ENCODE peak calls at places on chromosomes 16 and 17, in six cellular contexts. One of them, this sample, is unnamed.

GRCh38 chr17:54968954-54969400 is 412 bp downstream of the STXBP4 start:
- DNase-seq in GM12891: peak
- DNase-seq in uterus: no peak
- DNase-seq in lower leg skin: no peak
- DNase-seq in ovary: no peak
- DNase-seq in HepG2: peak
- DNase-seq in this sample: no peak

GRCh38 chr17:44065668-44066203 is 735 bp downstream of the LSM12 start:
- DNase-seq in GM12891: no peak
- DNase-seq in uterus: no peak
- DNase-seq in lower leg skin: no peak
- DNase-seq in ovary: no peak
- DNase-seq in HepG2: no peak
- DNase-seq in this sample: peak

GRCh38 chr16:74700206-74701040 is at the start of gene MLKL:
- DNase-seq in GM12891: no peak
- DNase-seq in uterus: peak
- DNase-seq in lower leg skin: peak
- DNase-seq in ovary: no peak
- DNase-seq in HepG2: peak
- DNase-seq in this sample: peak

GRCh38 chr16:53848950-53849349 is 145.0 kb downstream of the FTO start:
- DNase-seq in GM12891: no peak
- DNase-seq in uterus: no peak
- DNase-seq in lower leg skin: no peak
- DNase-seq in ovary: no peak
- DNase-seq in HepG2: no peak
- DNase-seq in this sample: no peak

GRCh38 chr17:70608957-70609356 is 439.6 kb downstream of the KCNJ2 start:
- DNase-seq in GM12891: no peak
- DNase-seq in uterus: no peak
- DNase-seq in lower leg skin: no peak
- DNase-seq in ovary: no peak
- DNase-seq in HepG2: no peak
- DNase-seq in this sample: no peak

GRCh38 chr16:89013692-89014455 is 36.9 kb upstream of the CBFA2T3 start:
- DNase-seq in GM12891: no peak
- DNase-seq in uterus: no peak
- DNase-seq in lower leg skin: no peak
- DNase-seq in ovary: no peak
- DNase-seq in HepG2: no peak
- DNase-seq in this sample: no peak

GRCh38 chr17:62652251-62653001 is 25.0 kb downstream of the MRC2 start:
- DNase-seq in GM12891: no peak
- DNase-seq in uterus: peak
- DNase-seq in lower leg skin: no peak
- DNase-seq in ovary: peak
- DNase-seq in HepG2: no peak
- DNase-seq in this sample: no peak

GRCh38 chr16:81335669-81336068 is 20.9 kb downstream of the GAN start:
- DNase-seq in GM12891: no peak
- DNase-seq in uterus: no peak
- DNase-seq in lower leg skin: no peak
- DNase-seq in ovary: no peak
- DNase-seq in HepG2: no peak
- DNase-seq in this sample: no peak

GRCh38 chr17:3813171-3813570 is 12.2 kb upstream of the ITGAE start:
- DNase-seq in GM12891: no peak
- DNase-seq in uterus: no peak
- DNase-seq in lower leg skin: peak
- DNase-seq in ovary: no peak
- DNase-seq in HepG2: no peak
- DNase-seq in this sample: no peak

GRCh38 chr16:86758932-86759331 is 180.6 kb downstream of the FOXL1 start:
- DNase-seq in GM12891: no peak
- DNase-seq in uterus: no peak
- DNase-seq in lower leg skin: no peak
- DNase-seq in ovary: no peak
- DNase-seq in HepG2: no peak
- DNase-seq in this sample: no peak

GRCh38 chr17:74972107-74972972 is at the start of gene HID1:
- DNase-seq in GM12891: peak
- DNase-seq in uterus: peak
- DNase-seq in lower leg skin: peak
- DNase-seq in ovary: peak
- DNase-seq in HepG2: peak
- DNase-seq in this sample: peak

GRCh38 chr17:80773243-80773991 is 218.2 kb upstream of the CHMP6 start:
- DNase-seq in GM12891: no peak
- DNase-seq in uterus: no peak
- DNase-seq in lower leg skin: no peak
- DNase-seq in ovary: no peak
- DNase-seq in HepG2: no peak
- DNase-seq in this sample: no peak

GRCh38 chr17:44765965-44766364 is 7.2 kb downstream of the ADAM11 start:
- DNase-seq in GM12891: no peak
- DNase-seq in uterus: no peak
- DNase-seq in lower leg skin: no peak
- DNase-seq in ovary: no peak
- DNase-seq in HepG2: no peak
- DNase-seq in this sample: no peak

GRCh38 chr17:61168506-61168905 is 231.1 kb upstream of the TBX2 start:
- DNase-seq in GM12891: no peak
- DNase-seq in uterus: no peak
- DNase-seq in lower leg skin: no peak
- DNase-seq in ovary: no peak
- DNase-seq in HepG2: no peak
- DNase-seq in this sample: no peak

GRCh38 chr16:6615661-6616060 is 717.0 kb upstream of the RBFOX1 start:
- DNase-seq in GM12891: no peak
- DNase-seq in uterus: no peak
- DNase-seq in lower leg skin: no peak
- DNase-seq in ovary: no peak
- DNase-seq in HepG2: no peak
- DNase-seq in this sample: no peak

GRCh38 chr16:88810166-88810867 is 1.4 kb downstream of the APRT start:
- DNase-seq in GM12891: no peak
- DNase-seq in uterus: no peak
- DNase-seq in lower leg skin: no peak
- DNase-seq in ovary: no peak
- DNase-seq in HepG2: no peak
- DNase-seq in this sample: peak

GRCh38 chr17:46720408-46720807 is 98.1 kb downstream of the WNT3 start:
- DNase-seq in GM12891: no peak
- DNase-seq in uterus: no peak
- DNase-seq in lower leg skin: no peak
- DNase-seq in ovary: no peak
- DNase-seq in HepG2: no peak
- DNase-seq in this sample: no peak

GRCh38 chr17:41835214-41835799 is 725 bp downstream of the NT5C3B start:
- DNase-seq in GM12891: no peak
- DNase-seq in uterus: no peak
- DNase-seq in lower leg skin: no peak
- DNase-seq in ovary: no peak
- DNase-seq in HepG2: no peak
- DNase-seq in this sample: no peak

GRCh38 chr16:61900482-61900881 is 135.8 kb downstream of the CDH8 start:
- DNase-seq in GM12891: no peak
- DNase-seq in uterus: no peak
- DNase-seq in lower leg skin: no peak
- DNase-seq in ovary: no peak
- DNase-seq in HepG2: no peak
- DNase-seq in this sample: no peak

GRCh38 chr17:20825539-20825938 is 217.3 kb downstream of the USP22 start:
- DNase-seq in GM12891: no peak
- DNase-seq in uterus: no peak
- DNase-seq in lower leg skin: no peak
- DNase-seq in ovary: no peak
- DNase-seq in HepG2: peak
- DNase-seq in this sample: no peak

GRCh38 chr17:33045236-33045635 is 53.6 kb downstream of the SPACA3 start:
- DNase-seq in GM12891: no peak
- DNase-seq in uterus: no peak
- DNase-seq in lower leg skin: peak
- DNase-seq in ovary: no peak
- DNase-seq in HepG2: no peak
- DNase-seq in this sample: no peak
- TF ChIP-seq POLR2A in GM12891: no peak
- TF ChIP-seq POLR2A in uterus: no peak
- TF ChIP-seq POLR2A in lower leg skin: no peak
- TF ChIP-seq POLR2A in ovary: no peak
- TF ChIP-seq POLR2A in HepG2: no peak
- TF ChIP-seq POLR2A in this sample: no peak

GRCh38 chr16:3880623-3881498 is at the start of gene CREBBP:
- DNase-seq in GM12891: peak
- DNase-seq in uterus: peak
- DNase-seq in lower leg skin: peak
- DNase-seq in ovary: peak
- DNase-seq in HepG2: peak
- DNase-seq in this sample: peak
- TF ChIP-seq POLR2A in GM12891: no peak
- TF ChIP-seq POLR2A in uterus: peak
- TF ChIP-seq POLR2A in lower leg skin: no peak
- TF ChIP-seq POLR2A in ovary: peak
- TF ChIP-seq POLR2A in HepG2: peak
- TF ChIP-seq POLR2A in this sample: peak

DNA sequence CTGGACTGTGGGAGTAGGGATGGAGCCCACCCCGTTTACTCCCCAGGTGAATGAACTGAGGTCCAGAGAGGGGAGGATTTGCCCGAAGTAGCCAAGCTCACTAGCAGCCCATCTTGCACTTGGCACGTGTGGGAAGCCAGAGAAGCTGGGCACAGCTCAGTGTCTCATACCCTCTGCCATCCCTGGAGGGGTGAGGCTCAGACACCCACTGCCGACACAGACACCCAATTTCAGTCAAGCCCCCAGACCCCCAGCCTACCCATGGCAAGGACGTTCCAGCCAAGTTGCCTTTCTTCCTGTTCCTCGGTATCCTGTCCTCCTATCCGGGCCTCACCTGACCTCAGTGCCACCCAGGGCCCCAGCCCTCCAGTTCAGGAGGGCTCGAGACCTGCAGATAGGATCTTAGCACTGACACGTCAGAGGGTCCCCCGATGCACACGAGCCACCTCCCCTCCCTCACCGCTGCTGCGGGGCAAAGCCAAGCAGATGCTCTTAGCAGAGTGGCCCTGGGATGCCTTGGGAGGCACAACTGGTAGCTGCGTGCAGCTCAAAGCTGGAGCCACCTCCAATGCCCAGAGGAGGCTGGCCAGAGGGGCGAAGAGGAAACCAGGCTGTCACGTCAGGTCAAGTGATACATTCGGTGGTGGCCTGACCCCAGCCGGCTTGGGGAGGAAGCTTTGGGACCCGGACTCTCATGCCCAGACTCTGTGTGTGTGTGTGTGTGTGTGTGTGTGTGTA is 90.4 kb upstream of the TNRC6C start:
- DNase-seq in GM12891: no peak
- DNase-seq in uterus: no peak
- DNase-seq in lower leg skin: no peak
- DNase-seq in ovary: no peak
- DNase-seq in HepG2: no peak
- DNase-seq in this sample: no peak
- TF ChIP-seq POLR2A in GM12891: no peak
- TF ChIP-seq POLR2A in uterus: no peak
- TF ChIP-seq POLR2A in lower leg skin: no peak
- TF ChIP-seq POLR2A in ovary: no peak
- TF ChIP-seq POLR2A in HepG2: no peak
- TF ChIP-seq POLR2A in this sample: no peak

DNA sequence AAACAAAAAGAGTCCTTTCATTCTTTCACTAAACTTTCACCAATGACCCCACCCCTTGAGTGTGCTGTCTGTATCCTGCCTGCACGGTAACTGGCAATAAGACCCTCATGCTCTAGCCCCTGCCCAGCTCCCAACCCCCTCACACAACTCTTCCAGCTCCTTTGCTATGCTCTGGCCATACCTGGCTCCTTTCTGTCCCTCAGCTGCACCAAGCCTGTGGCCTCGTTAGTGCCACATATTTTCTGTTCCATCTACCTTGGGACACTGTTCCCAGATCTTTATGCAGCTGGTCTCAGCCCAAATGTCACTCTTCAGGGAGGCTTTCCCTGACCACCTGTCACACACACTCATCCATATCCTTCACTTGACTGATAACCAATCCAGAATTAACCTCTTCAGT is 47.3 kb downstream of the C16orf82 start:
- DNase-seq in GM12891: no peak
- DNase-seq in uterus: no peak
- DNase-seq in lower leg skin: peak
- DNase-seq in ovary: no peak
- DNase-seq in HepG2: no peak
- DNase-seq in this sample: no peak
- TF ChIP-seq POLR2A in GM12891: no peak
- TF ChIP-seq POLR2A in uterus: no peak
- TF ChIP-seq POLR2A in lower leg skin: no peak
- TF ChIP-seq POLR2A in ovary: no peak
- TF ChIP-seq POLR2A in HepG2: no peak
- TF ChIP-seq POLR2A in this sample: no peak

DNA sequence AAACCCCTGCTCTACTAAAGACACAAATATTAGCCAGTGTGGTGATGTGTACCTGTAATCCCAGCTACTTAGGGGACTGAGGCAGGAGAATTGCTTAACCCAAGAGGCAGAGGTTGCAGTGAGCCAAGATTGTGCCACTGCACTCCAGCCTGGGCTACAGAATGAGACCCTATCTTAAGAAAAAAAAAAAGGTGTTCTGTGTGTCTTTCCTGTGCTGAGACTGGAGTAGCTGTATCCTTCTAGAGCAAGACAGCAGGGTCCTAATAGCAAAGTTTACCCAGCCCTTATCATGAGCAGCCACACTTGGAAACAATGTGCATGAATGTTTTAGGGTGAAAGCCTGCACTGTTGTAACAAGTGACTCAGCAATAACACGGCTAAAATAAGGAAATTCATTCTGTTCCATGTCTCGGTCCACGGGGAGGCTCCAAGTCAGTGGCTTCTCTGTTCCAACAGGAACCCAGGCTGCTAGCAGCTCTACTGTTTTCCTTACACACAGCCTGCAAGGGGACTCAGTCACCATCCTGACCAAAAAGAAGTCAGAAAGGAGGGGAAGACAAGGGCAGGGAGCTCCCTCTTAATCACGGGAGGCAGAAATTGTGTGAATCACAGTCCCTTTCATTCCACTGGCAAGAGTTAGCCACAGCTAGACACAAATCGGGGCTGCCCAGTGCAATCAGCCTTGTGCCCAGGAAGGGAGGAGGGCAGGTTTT is 7.1 kb upstream of the SLC5A11 start:
- DNase-seq in GM12891: no peak
- DNase-seq in uterus: no peak
- DNase-seq in lower leg skin: peak
- DNase-seq in ovary: no peak
- DNase-seq in HepG2: peak
- DNase-seq in this sample: peak
- TF ChIP-seq POLR2A in GM12891: no peak
- TF ChIP-seq POLR2A in uterus: no peak
- TF ChIP-seq POLR2A in lower leg skin: no peak
- TF ChIP-seq POLR2A in ovary: no peak
- TF ChIP-seq POLR2A in HepG2: no peak
- TF ChIP-seq POLR2A in this sample: no peak

GRCh38 chr17:50425682-50426471 is at the start of gene ACSF2:
- DNase-seq in GM12891: peak
- DNase-seq in uterus: peak
- DNase-seq in lower leg skin: peak
- DNase-seq in ovary: peak
- DNase-seq in HepG2: peak
- DNase-seq in this sample: peak
- TF ChIP-seq POLR2A in GM12891: no peak
- TF ChIP-seq POLR2A in uterus: peak
- TF ChIP-seq POLR2A in lower leg skin: no peak
- TF ChIP-seq POLR2A in ovary: no peak
- TF ChIP-seq POLR2A in HepG2: peak
- TF ChIP-seq POLR2A in this sample: no peak

GRCh38 chr16:50313596-50314483 is 47.5 kb downstream of the ADCY7 start:
- DNase-seq in GM12891: no peak
- DNase-seq in uterus: peak
- DNase-seq in lower leg skin: peak
- DNase-seq in ovary: peak
- DNase-seq in HepG2: peak
- DNase-seq in this sample: peak
- TF ChIP-seq POLR2A in GM12891: peak
- TF ChIP-seq POLR2A in uterus: no peak
- TF ChIP-seq POLR2A in lower leg skin: no peak
- TF ChIP-seq POLR2A in ovary: no peak
- TF ChIP-seq POLR2A in HepG2: no peak
- TF ChIP-seq POLR2A in this sample: no peak

This sample was measured in erythroblast.